ENCODE peak calls at places on chromosome X, in nine cellular contexts. C, S, O, N, J, Y, M, I and Z are unnamed samples.

GRCh38 chrX:108945883-108946523 is 209.6 kb upstream of the IRS4 start:
- DNase-seq in C (no peak), M (no peak), J (no peak), N (peak), S (no peak), Y (no peak), I (no peak), O (no peak), Z (no peak)

GRCh38 chrX:386239-386767 is 404 bp downstream of the PPP2R3B start:
- DNase-seq in J (no peak), O (peak), S (no peak), I (no peak), M (no peak), Y (no peak), C (no peak), N (no peak), Z (no peak)

GRCh38 chrX:154458116-154458953 is at the start of gene PLXNA3:
- DNase-seq in I (no peak), Y (peak), S (no peak), O (peak), M (peak), C (peak), J (peak), N (peak), Z (peak)

GRCh38 chrX:46381630-46382029 is 163.6 kb downstream of the ZNF674 start:
- DNase-seq in Y (peak), M (peak), O (no peak), C (no peak), J (peak), N (peak), S (peak), I (no peak), Z (peak)

GRCh38 chrX:32195611-32196010 is 1015.7 kb downstream of the DMD start:
- DNase-seq in O (no peak), Y (no peak), M (no peak), I (no peak), J (no peak), S (no peak), C (no peak), N (no peak), Z (no peak)

GRCh38 chrX:148517191-148517590 is 16.8 kb downstream of the AFF2 start:
- DNase-seq in S (no peak), C (no peak), I (no peak), O (no peak), N (no peak), J (no peak), Y (no peak), M (no peak), Z (no peak)

GRCh38 chrX:153578200-153578835 is 20.6 kb downstream of the CCNQ start:
- DNase-seq in Y (peak), O (no peak), C (no peak), J (no peak), S (no peak), M (no peak), N (no peak), I (no peak), Z (no peak)

GRCh38 chrX:74550295-74550802 is 64.1 kb downstream of the RLIM start:
- DNase-seq in J (peak), N (peak), O (peak), Y (peak), I (peak), S (peak), M (peak), C (peak), Z (peak)

GRCh38 chrX:134601240-134601639 is 57.0 kb downstream of the PLAC1 start:
- DNase-seq in I (no peak), O (no peak), N (peak), Y (no peak), C (no peak), S (peak), M (no peak), J (peak), Z (no peak)

GRCh38 chrX:22366166-22366702 is 93.5 kb downstream of the CBLL2 start:
- DNase-seq in I (no peak), J (no peak), S (peak), M (no peak), N (peak), C (no peak), Y (no peak), O (no peak), Z (no peak)

GRCh38 chrX:41737065-41737464 is 13.1 kb downstream of the GPR82 start:
- DNase-seq in M (no peak), J (no peak), O (no peak), I (no peak), N (no peak), Y (no peak), C (no peak), S (no peak), Z (no peak)

GRCh38 chrX:20066968-20067708 is 49.6 kb downstream of the MAP7D2 start:
- DNase-seq in C (peak), J (peak), O (no peak), S (peak), M (peak), I (no peak), Y (no peak), N (peak), Z (peak)

GRCh38 chrX:21656587-21657317 is 1.4 kb downstream of the KLHL34 start:
- DNase-seq in C (no peak), I (no peak), O (no peak), N (no peak), Y (no peak), S (no peak), J (no peak), M (no peak), Z (no peak)

GRCh38 chrX:80237072-80237471 is 183.2 kb upstream of the TENT5D start:
- DNase-seq in N (no peak), J (no peak), I (no peak), C (no peak), Y (no peak), S (no peak), M (no peak), O (no peak), Z (no peak)
- TF ChIP-seq CTCF in N (no peak), J (no peak), I (no peak), C (no peak), Y (peak), S (no peak), M (no peak), O (no peak), Z (no peak)

GRCh38 chrX:12985336-12985735 is 10.4 kb downstream of the TMSB4X start:
- DNase-seq in N (no peak), C (no peak), M (no peak), Y (no peak), S (no peak), O (no peak), J (no peak), I (no peak), Z (no peak)

GRCh38 chrX:12987340-12987739 is 12.4 kb downstream of the TMSB4X start:
- DNase-seq in M (no peak), N (no peak), O (no peak), I (no peak), Y (no peak), J (no peak), S (no peak), C (no peak), Z (no peak)

GRCh38 chrX:12986164-12986779 is 11.4 kb downstream of the TMSB4X start:
- DNase-seq in N (no peak), J (no peak), M (no peak), Y (no peak), I (no peak), S (no peak), O (no peak), C (no peak), Z (no peak)

GRCh38 chrX:12986886-12987285 is 12.0 kb downstream of the TMSB4X start:
- DNase-seq in I (no peak), N (no peak), O (no peak), C (no peak), M (no peak), J (peak), S (no peak), Y (no peak), Z (no peak)

GRCh38 chrX:12984629-12985303 is 9.9 kb downstream of the TMSB4X start:
- DNase-seq in C (peak), Y (no peak), M (peak), I (no peak), O (peak), J (peak), S (peak), N (peak), Z (peak)
- H3K4me3 ChIP-seq in C (no peak), Y (no peak), M (no peak), I (no peak), O (peak), J (no peak), S (no peak), N (no peak), Z (no peak)

DNA sequence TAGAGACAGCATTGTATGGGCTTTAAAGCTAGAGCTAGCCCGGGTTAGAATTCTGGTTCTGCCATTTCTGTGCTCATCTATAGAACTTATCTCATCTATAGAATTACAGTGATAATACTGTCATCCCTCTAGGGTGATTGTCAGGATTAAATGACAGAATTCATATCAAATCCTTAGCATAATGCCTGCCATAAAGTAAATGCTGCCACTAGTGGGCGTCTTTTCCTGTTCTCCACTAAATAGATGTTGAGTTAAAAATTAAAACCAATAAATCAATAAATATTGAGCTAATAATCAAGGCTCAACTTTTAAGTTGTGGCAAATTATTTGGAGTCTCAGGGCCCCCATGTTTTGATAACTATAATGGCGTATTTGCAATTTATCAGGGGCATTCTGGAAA is 19.7 kb downstream of the GRIA3 start:
- DNase-seq in S (no peak), N (no peak), I (no peak), Y (no peak), C (no peak), O (no peak), J (no peak), M (no peak), Z (no peak)
- TF ChIP-seq CTCF in S (peak), N (no peak), I (no peak), Y (no peak), C (no peak), O (no peak), J (no peak), M (no peak), Z (no peak)

GRCh38 chrX:136185409-136186022 is 38.2 kb downstream of the FHL1 start:
- DNase-seq in J (peak), M (no peak), Y (no peak), C (no peak), I (no peak), O (no peak), N (no peak), S (peak), Z (peak)
- H3K4me3 ChIP-seq in J (no peak), M (no peak), Y (no peak), C (no peak), I (no peak), O (no peak), N (no peak), S (no peak), Z (no peak)